ENCODE peak calls at places on chromosomes 13 and 19, in nine cellular contexts. D is kidney glomerular epithelial cell, U is anterior cingulate cortex, L is NCI-H2081, P is heart left ventricle, H is COR-L47, N is LoVo, W is T-helper 17 cell, E is mesendoderm. S is an unnamed sample.

GRCh38 chr19:482186-483041 is 13.9 kb upstream of the MADCAM1 start:
- DNase-seq in D (no peak), U (no peak), L (no peak), P (no peak), H (no peak), N (no peak), W (no peak), E (no peak), S (peak; percentile 1)

GRCh38 chr13:51721485-51721884 is 82.5 kb downstream of the DHRS12 start:
- DNase-seq in D (no peak), U (no peak), L (no peak), P (no peak), H (no peak), N (no peak), W (no peak), E (no peak), S (no peak)

GRCh38 chr19:13633109-13633508 is 126.8 kb upstream of the CACNA1A start:
- DNase-seq in D (peak; percentile 40), U (no peak), L (peak; percentile 100), P (no peak), H (peak; percentile 98), N (peak; percentile 56), W (no peak), E (no peak), S (peak; percentile 65)

GRCh38 chr13:46171223-46171622 is 10.8 kb downstream of the LCP1 start:
- DNase-seq in D (no peak), U (no peak), L (no peak), P (no peak), H (no peak), N (no peak), W (no peak), E (no peak), S (no peak)

GRCh38 chr13:49995535-49996165 is 1.2 kb upstream of the TRIM13 start:
- DNase-seq in D (no peak), U (no peak), L (no peak), P (no peak), H (no peak), N (no peak), W (no peak), E (peak; percentile 41), S (no peak)

GRCh38 chr13:52344108-52344507 is 61.9 kb downstream of the THSD1 start:
- DNase-seq in D (no peak), U (no peak), L (no peak), P (no peak), H (no peak), N (no peak), W (no peak), E (no peak), S (no peak)

GRCh38 chr13:27024781-27025492 is 146.7 kb downstream of the USP12 start:
- DNase-seq in D (no peak), U (no peak), L (no peak), P (no peak), H (no peak), N (no peak), W (no peak), E (no peak), S (no peak)

GRCh38 chr13:21909331-21909730 is 238.5 kb downstream of the FGF9 start:
- DNase-seq in D (no peak), U (no peak), L (no peak), P (no peak), H (no peak), N (no peak), W (no peak), E (peak; percentile 26), S (no peak)

GRCh38 chr13:27919299-27919933 is 384 bp upstream of the PDX1 start:
- DNase-seq in D (no peak), U (no peak), L (peak; percentile 92), P (no peak), H (peak; percentile 87), N (no peak), W (no peak), E (no peak), S (no peak)

GRCh38 chr13:35724480-35724879 is 248.0 kb upstream of the MAB21L1 start:
- DNase-seq in D (no peak), U (no peak), L (no peak), P (no peak), H (no peak), N (no peak), W (no peak), E (no peak), S (no peak)

GRCh38 chr13:31611214-31611613 is 128.1 kb upstream of the RXFP2 start:
- DNase-seq in D (no peak), U (no peak), L (no peak), P (no peak), H (no peak), N (no peak), W (no peak), E (no peak), S (peak; percentile 74)

S was measured in OCI-M1.